ENCODE peak calls at places on chromosomes 7 and 10, in seven cellular contexts. One of them, this sample, is unnamed.

GRCh38 chr10:71316081-71316785 is 2.8 kb upstream of the SLC29A3 start:
- DNase-seq in HCEC 1CT: no peak
- DNase-seq in anterior cingulate cortex: no peak
- DNase-seq in GM23248: peak; percentile 13
- DNase-seq in fibroblast of mammary gland: no peak
- DNase-seq in coronary artery: no peak
- DNase-seq in AG09309: no peak
- DNase-seq in this sample: no peak

GRCh38 chr7:92831716-92832622 is 4.4 kb downstream of the CDK6 start:
- DNase-seq in anterior cingulate cortex: no peak
- DNase-seq in coronary artery: no peak
- DNase-seq in AG09309: peak; percentile 76
- DNase-seq in GM23248: peak; percentile 94
- DNase-seq in HCEC 1CT: peak; percentile 94
- DNase-seq in fibroblast of mammary gland: peak; percentile 96
- DNase-seq in this sample: no peak

GRCh38 chr10:114223066-114223465 is 16.0 kb upstream of the VWA2 start:
- DNase-seq in AG09309: no peak
- DNase-seq in coronary artery: no peak
- DNase-seq in GM23248: no peak
- DNase-seq in anterior cingulate cortex: no peak
- DNase-seq in HCEC 1CT: no peak
- DNase-seq in fibroblast of mammary gland: no peak
- DNase-seq in this sample: no peak

GRCh38 chr7:129561677-129562424 is 49.7 kb upstream of the NRF1 start:
- DNase-seq in GM23248: no peak
- DNase-seq in fibroblast of mammary gland: no peak
- DNase-seq in AG09309: no peak
- DNase-seq in HCEC 1CT: no peak
- DNase-seq in coronary artery: no peak
- DNase-seq in anterior cingulate cortex: no peak
- DNase-seq in this sample: no peak

GRCh38 chr10:78916227-78916626 is 152.5 kb upstream of the ZMIZ1 start:
- DNase-seq in AG09309: no peak
- DNase-seq in anterior cingulate cortex: peak; percentile 70
- DNase-seq in GM23248: no peak
- DNase-seq in fibroblast of mammary gland: no peak
- DNase-seq in coronary artery: no peak
- DNase-seq in HCEC 1CT: no peak
- DNase-seq in this sample: no peak

GRCh38 chr7:2719007-2719406 is 31.0 kb downstream of the AMZ1 start:
- DNase-seq in GM23248: peak; percentile 15
- DNase-seq in AG09309: no peak
- DNase-seq in anterior cingulate cortex: no peak
- DNase-seq in HCEC 1CT: no peak
- DNase-seq in fibroblast of mammary gland: no peak
- DNase-seq in coronary artery: no peak
- DNase-seq in this sample: no peak

GRCh38 chr7:154927624-154928125 is 75.2 kb downstream of the PAXIP1 start:
- DNase-seq in fibroblast of mammary gland: peak; percentile 92
- DNase-seq in coronary artery: no peak
- DNase-seq in anterior cingulate cortex: no peak
- DNase-seq in AG09309: peak; percentile 79
- DNase-seq in HCEC 1CT: peak; percentile 78
- DNase-seq in GM23248: peak; percentile 92
- DNase-seq in this sample: no peak

GRCh38 chr10:21587391-21587790 is 53.4 kb downstream of the MLLT10 start:
- DNase-seq in fibroblast of mammary gland: no peak
- DNase-seq in anterior cingulate cortex: no peak
- DNase-seq in HCEC 1CT: no peak
- DNase-seq in GM23248: no peak
- DNase-seq in coronary artery: no peak
- DNase-seq in AG09309: no peak
- DNase-seq in this sample: no peak

GRCh38 chr7:24701232-24701898 is 55.9 kb downstream of the GSDME start:
- DNase-seq in coronary artery: no peak
- DNase-seq in anterior cingulate cortex: peak; percentile 34
- DNase-seq in GM23248: peak; percentile 89
- DNase-seq in HCEC 1CT: peak; percentile 90
- DNase-seq in AG09309: peak; percentile 67
- DNase-seq in fibroblast of mammary gland: peak; percentile 93
- DNase-seq in this sample: no peak

GRCh38 chr7:70615066-70615465 is 516.9 kb upstream of the GALNT17 start:
- DNase-seq in fibroblast of mammary gland: no peak
- DNase-seq in GM23248: no peak
- DNase-seq in anterior cingulate cortex: no peak
- DNase-seq in AG09309: no peak
- DNase-seq in HCEC 1CT: no peak
- DNase-seq in coronary artery: no peak
- DNase-seq in this sample: no peak

GRCh38 chr7:130920122-130920521 is 186.1 kb upstream of the KLF14 start:
- DNase-seq in GM23248: no peak
- DNase-seq in anterior cingulate cortex: no peak
- DNase-seq in fibroblast of mammary gland: no peak
- DNase-seq in coronary artery: no peak
- DNase-seq in AG09309: no peak
- DNase-seq in HCEC 1CT: no peak
- DNase-seq in this sample: no peak

GRCh38 chr7:45670717-45671116 is 96.5 kb downstream of the ADCY1 start:
- DNase-seq in anterior cingulate cortex: no peak
- DNase-seq in coronary artery: peak; percentile 68
- DNase-seq in fibroblast of mammary gland: no peak
- DNase-seq in AG09309: no peak
- DNase-seq in GM23248: no peak
- DNase-seq in HCEC 1CT: no peak
- DNase-seq in this sample: no peak

GRCh38 chr10:96863922-96864543 is 31.9 kb downstream of the LCOR start:
- DNase-seq in HCEC 1CT: peak; percentile 65
- DNase-seq in AG09309: no peak
- DNase-seq in coronary artery: no peak
- DNase-seq in fibroblast of mammary gland: peak; percentile 33
- DNase-seq in GM23248: peak; percentile 73
- DNase-seq in anterior cingulate cortex: no peak
- DNase-seq in this sample: no peak

GRCh38 chr7:1422512-1423265 is 36.6 kb downstream of the MICALL2 start:
- DNase-seq in GM23248: peak; percentile 22
- DNase-seq in coronary artery: no peak
- DNase-seq in anterior cingulate cortex: no peak
- DNase-seq in HCEC 1CT: no peak
- DNase-seq in fibroblast of mammary gland: no peak
- DNase-seq in AG09309: no peak
- DNase-seq in this sample: no peak

GRCh38 chr7:4831723-4832495 is 29.9 kb downstream of the PAPOLB start:
- DNase-seq in GM23248: no peak
- DNase-seq in anterior cingulate cortex: no peak
- DNase-seq in fibroblast of mammary gland: no peak
- DNase-seq in AG09309: no peak
- DNase-seq in HCEC 1CT: no peak
- DNase-seq in coronary artery: no peak
- DNase-seq in this sample: no peak

GRCh38 chr10:126504051-126504760 is 115.9 kb upstream of the ADAM12 start:
- DNase-seq in AG09309: peak; percentile 27
- DNase-seq in HCEC 1CT: peak; percentile 60
- DNase-seq in fibroblast of mammary gland: peak; percentile 76
- DNase-seq in anterior cingulate cortex: peak; percentile 19
- DNase-seq in coronary artery: no peak
- DNase-seq in GM23248: peak; percentile 77
- DNase-seq in this sample: no peak

GRCh38 chr10:94173594-94173993 is 179.9 kb downstream of the PLCE1 start:
- DNase-seq in GM23248: no peak
- DNase-seq in HCEC 1CT: no peak
- DNase-seq in fibroblast of mammary gland: no peak
- DNase-seq in coronary artery: no peak
- DNase-seq in anterior cingulate cortex: no peak
- DNase-seq in AG09309: no peak
- DNase-seq in this sample: no peak

GRCh38 chr10:14016011-14016536 is 314.6 kb downstream of the FRMD4A start:
- DNase-seq in GM23248: no peak
- DNase-seq in coronary artery: no peak
- DNase-seq in AG09309: no peak
- DNase-seq in anterior cingulate cortex: no peak
- DNase-seq in HCEC 1CT: no peak
- DNase-seq in fibroblast of mammary gland: peak; percentile 45
- DNase-seq in this sample: no peak

GRCh38 chr10:4267084-4267774 is 482.2 kb upstream of the KLF6 start:
- DNase-seq in fibroblast of mammary gland: peak; percentile 55
- DNase-seq in AG09309: no peak
- DNase-seq in anterior cingulate cortex: no peak
- DNase-seq in coronary artery: no peak
- DNase-seq in GM23248: no peak
- DNase-seq in HCEC 1CT: peak; percentile 46
- DNase-seq in this sample: no peak

GRCh38 chr7:129160161-129160911 is 15.8 kb downstream of the TSPAN33 start:
- DNase-seq in AG09309: no peak
- DNase-seq in anterior cingulate cortex: no peak
- DNase-seq in GM23248: no peak
- DNase-seq in coronary artery: no peak
- DNase-seq in HCEC 1CT: no peak
- DNase-seq in fibroblast of mammary gland: no peak
- DNase-seq in this sample: no peak

GRCh38 chr7:156778668-156779067 is 114.3 kb downstream of the LMBR1 start:
- DNase-seq in fibroblast of mammary gland: no peak
- DNase-seq in coronary artery: no peak
- DNase-seq in HCEC 1CT: no peak
- DNase-seq in GM23248: peak; percentile 4
- DNase-seq in AG09309: no peak
- DNase-seq in anterior cingulate cortex: no peak
- DNase-seq in this sample: no peak

GRCh38 chr10:77159538-77160110 is 478.0 kb downstream of the KCNMA1 start:
- DNase-seq in coronary artery: no peak
- DNase-seq in AG09309: no peak
- DNase-seq in HCEC 1CT: no peak
- DNase-seq in GM23248: peak; percentile 59
- DNase-seq in fibroblast of mammary gland: peak; percentile 65
- DNase-seq in anterior cingulate cortex: no peak
- DNase-seq in this sample: no peak

GRCh38 chr7:144454256-144455039 is 51.0 kb upstream of the NOBOX start:
- DNase-seq in AG09309: no peak
- DNase-seq in fibroblast of mammary gland: peak; percentile 11
- DNase-seq in anterior cingulate cortex: no peak
- DNase-seq in HCEC 1CT: no peak
- DNase-seq in GM23248: peak; percentile 16
- DNase-seq in coronary artery: no peak
- DNase-seq in this sample: no peak

GRCh38 chr10:122499491-122499941 is 38.2 kb downstream of the HTRA1 start:
- DNase-seq in anterior cingulate cortex: no peak
- DNase-seq in HCEC 1CT: no peak
- DNase-seq in coronary artery: no peak
- DNase-seq in fibroblast of mammary gland: peak; percentile 88
- DNase-seq in AG09309: peak; percentile 51
- DNase-seq in GM23248: peak; percentile 88
- DNase-seq in this sample: no peak

GRCh38 chr7:35003679-35004278 is 33.5 kb downstream of the DPY19L1 start:
- DNase-seq in AG09309: peak; percentile 32
- DNase-seq in coronary artery: no peak
- DNase-seq in GM23248: peak; percentile 88
- DNase-seq in anterior cingulate cortex: no peak
- DNase-seq in fibroblast of mammary gland: peak; percentile 88
- DNase-seq in HCEC 1CT: peak; percentile 65
- DNase-seq in this sample: no peak